ENCODE peak calls at places on chromosomes 12 and 14, in seven cellular contexts. Y is activated naive CD4-positive, alpha-beta T cell treated with anti-CD3 and anti-CD28 coated beads, Interleukin-2, amount 10 ng/mL, durations not matched to agents 7 days and 5 days; K is neural crest cell; O is SK-N-SH; X is amygdala; U is type B pancreatic cell; J is H7. P is an unnamed sample.

GRCh38 chr12:3431685-3432084 is 59.3 kb upstream of the PRMT8 start:
- DNase-seq in Y (no peak), K (no peak), O (no peak), X (no peak), U (no peak), J (no peak), P (no peak)

GRCh38 chr14:79279645-79280399 is 931.5 kb downstream of the DIO2 start:
- DNase-seq in Y (no peak), K (peak), O (peak), X (no peak), U (no peak), J (peak), P (no peak)

GRCh38 chr14:96077983-96078686 is 39.0 kb downstream of the C14orf132 start:
- DNase-seq in Y (no peak), K (no peak), O (peak), X (no peak), U (no peak), J (peak), P (no peak)

GRCh38 chr12:116980083-116980482 is 69.3 kb downstream of the FBXW8 start:
- DNase-seq in Y (no peak), K (no peak), O (no peak), X (no peak), U (no peak), J (no peak), P (no peak)

GRCh38 chr14:101196795-101197590 is 293.5 kb upstream of the RTL1 start:
- DNase-seq in Y (no peak), K (no peak), O (peak), X (no peak), U (peak), J (peak), P (no peak)

GRCh38 chr14:96999654-97000155 is 202.5 kb downstream of the VRK1 start:
- DNase-seq in Y (no peak), K (no peak), O (no peak), X (no peak), U (no peak), J (no peak), P (no peak)

GRCh38 chr12:115388139-115388538 is 704.2 kb upstream of the TBX3 start:
- DNase-seq in Y (no peak), K (no peak), O (no peak), X (no peak), U (no peak), J (no peak), P (no peak)

GRCh38 chr12:126944684-126945083 is 1322.3 kb upstream of the TMEM132C start:
- DNase-seq in Y (no peak), K (no peak), O (no peak), X (no peak), U (no peak), J (no peak), P (no peak)

GRCh38 chr12:42921741-42922511 is 332.4 kb upstream of the PRICKLE1 start:
- DNase-seq in Y (no peak), K (no peak), O (peak), X (no peak), U (no peak), J (no peak), P (no peak)

GRCh38 chr12:71216725-71217579 is 59.2 kb upstream of the TSPAN8 start:
- DNase-seq in Y (no peak), K (peak), O (peak), X (peak), U (no peak), J (no peak), P (peak)

GRCh38 chr12:80565276-80565675 is 121.2 kb downstream of the PTPRQ start:
- DNase-seq in Y (no peak), K (no peak), O (no peak), X (no peak), U (no peak), J (no peak), P (no peak)

GRCh38 chr12:89345830-89346740 is 6.2 kb downstream of the DUSP6 start:
- DNase-seq in Y (peak), K (peak), O (peak), X (no peak), U (no peak), J (peak), P (peak)

GRCh38 chr12:51075390-51075789 is 8.0 kb downstream of the CSRNP2 start:
- DNase-seq in Y (no peak), K (no peak), O (no peak), X (no peak), U (no peak), J (no peak), P (no peak)

GRCh38 chr14:92937229-92937937 is 14.4 kb downstream of the CHGA start:
- DNase-seq in Y (no peak), K (no peak), O (no peak), X (no peak), U (no peak), J (no peak), P (no peak)

GRCh38 chr14:94893411-94894160 is 123.7 kb upstream of the GSC start:
- DNase-seq in Y (no peak), K (no peak), O (no peak), X (no peak), U (no peak), J (no peak), P (no peak)

GRCh38 chr12:119964123-119964522 is 24.9 kb upstream of the BICDL1 start:
- DNase-seq in Y (no peak), K (no peak), O (no peak), X (no peak), U (no peak), J (no peak), P (no peak)

GRCh38 chr12:48194780-48195179 is 8.3 kb downstream of the OR10AD1 start:
- DNase-seq in Y (no peak), K (no peak), O (no peak), X (no peak), U (no peak), J (no peak), P (no peak)

GRCh38 chr12:65822732-65823480 is 1.4 kb upstream of the HMGA2 start:
- DNase-seq in Y (peak), K (peak), O (peak), X (no peak), U (peak), J (peak), P (no peak)

GRCh38 chr12:53551889-53552291 is 44.6 kb upstream of the NPFF start:
- DNase-seq in Y (no peak), K (no peak), O (no peak), X (no peak), U (no peak), J (no peak), P (no peak)

GRCh38 chr12:54759751-54760150 is 94.6 kb upstream of the MUCL1 start:
- DNase-seq in Y (peak), K (peak), O (no peak), X (no peak), U (no peak), J (peak), P (peak)

GRCh38 chr14:29339491-29339890 is 572.9 kb downstream of the FOXG1 start:
- DNase-seq in Y (no peak), K (no peak), O (no peak), X (no peak), U (no peak), J (no peak), P (no peak)

GRCh38 chr12:11807453-11807852 is 158.0 kb downstream of the ETV6 start:
- DNase-seq in Y (no peak), K (no peak), O (no peak), X (no peak), U (no peak), J (no peak), P (no peak)

GRCh38 chr14:100305446-100306255 is 593 bp downstream of the SLC25A29 start:
- DNase-seq in Y (peak), K (peak), O (peak), X (no peak), U (no peak), J (peak), P (no peak)

GRCh38 chr14:104596451-104596918 is 8.1 kb downstream of the TMEM179 start:
- DNase-seq in Y (no peak), K (no peak), O (peak), X (no peak), U (no peak), J (peak), P (no peak)

GRCh38 chr12:75705749-75706719 is 194.6 kb upstream of the KRR1 start:
- DNase-seq in Y (no peak), K (no peak), O (peak), X (peak), U (no peak), J (no peak), P (peak)

GRCh38 chr14:100246809-100247428 is 8.0 kb downstream of the YY1 start:
- DNase-seq in Y (no peak), K (no peak), O (peak), X (no peak), U (no peak), J (peak), P (no peak)

GRCh38 chr14:73057939-73058223 is 453 bp upstream of the RBM25 start:
- DNase-seq in Y (no peak), K (no peak), O (no peak), X (no peak), U (no peak), J (no peak), P (peak)

GRCh38 chr12:68673788-68674187 is 13.0 kb upstream of the NUP107 start:
- DNase-seq in Y (peak), K (no peak), O (no peak), X (no peak), U (no peak), J (no peak), P (no peak)

GRCh38 chr14:100237735-100238418 is 1.1 kb upstream of the YY1 start:
- DNase-seq in Y (peak), K (no peak), O (peak), X (peak), U (peak), J (peak), P (no peak)

GRCh38 chr12:10214131-10214876 is 1.6 kb downstream of the GABARAPL1 start:
- DNase-seq in Y (no peak), K (no peak), O (no peak), X (no peak), U (no peak), J (no peak), P (no peak)

GRCh38 chr14:49550284-49551184 is 35.6 kb downstream of the RPS29 start:
- DNase-seq in Y (no peak), K (no peak), O (peak), X (no peak), U (no peak), J (peak), P (no peak)

P was measured in HS-5.